ENCODE peak calls at places on chromosomes 4 and X, in five cellular contexts. One of them, this sample, is unnamed.

GRCh38 chr4:1737666-1738065 is 16.3 kb downstream of the TACC3 start:
- DNase-seq in HepG2: no peak
- DNase-seq in K562: no peak
- DNase-seq in IMR-90: no peak
- DNase-seq in A549: no peak
- DNase-seq in this sample: no peak

GRCh38 chrX:65601530-65602281 is 65.7 kb upstream of the MSN start:
- DNase-seq in K562: no peak
- DNase-seq in HepG2: peak; percentile 0
- DNase-seq in IMR-90: peak; percentile 88
- DNase-seq in A549: peak; percentile 28
- DNase-seq in this sample: no peak

GRCh38 chr4:176856421-176856820 is 63.7 kb upstream of the VEGFC start:
- DNase-seq in K562: no peak
- DNase-seq in IMR-90: no peak
- DNase-seq in HepG2: no peak
- DNase-seq in A549: no peak
- DNase-seq in this sample: no peak

GRCh38 chr4:89572224-89572858 is 264.6 kb downstream of the SNCA start:
- DNase-seq in A549: no peak
- DNase-seq in K562: no peak
- DNase-seq in IMR-90: no peak
- DNase-seq in HepG2: no peak
- DNase-seq in this sample: no peak

GRCh38 chr4:6008092-6008551 is 10.1 kb downstream of the C4orf50 start:
- DNase-seq in A549: peak; percentile 45
- DNase-seq in IMR-90: no peak
- DNase-seq in K562: peak; percentile 25
- DNase-seq in HepG2: no peak
- DNase-seq in this sample: peak; percentile 67

GRCh38 chrX:135010921-135011320 is 11.4 kb downstream of the RTL8B start:
- DNase-seq in HepG2: no peak
- DNase-seq in K562: no peak
- DNase-seq in A549: no peak
- DNase-seq in IMR-90: no peak
- DNase-seq in this sample: no peak

GRCh38 chrX:46574941-46575381 is 1.4 kb downstream of the CHST7 start:
- DNase-seq in HepG2: no peak
- DNase-seq in IMR-90: no peak
- DNase-seq in A549: no peak
- DNase-seq in K562: no peak
- DNase-seq in this sample: no peak

GRCh38 chr4:122873146-122873545 is 46.5 kb downstream of the FGF2 start:
- DNase-seq in K562: no peak
- DNase-seq in A549: peak; percentile 16
- DNase-seq in HepG2: no peak
- DNase-seq in IMR-90: no peak
- DNase-seq in this sample: no peak

GRCh38 chr4:123848615-123849014 is 452.0 kb downstream of the SPRY1 start:
- DNase-seq in A549: no peak
- DNase-seq in HepG2: no peak
- DNase-seq in IMR-90: no peak
- DNase-seq in K562: no peak
- DNase-seq in this sample: no peak

GRCh38 chr4:17186916-17187315 is 288.5 kb upstream of the LDB2 start:
- DNase-seq in A549: no peak
- DNase-seq in K562: no peak
- DNase-seq in IMR-90: no peak
- DNase-seq in HepG2: no peak
- DNase-seq in this sample: no peak

GRCh38 chr4:176357359-176358082 is 37.8 kb downstream of the SPCS3 start:
- DNase-seq in HepG2: no peak
- DNase-seq in IMR-90: peak; percentile 39
- DNase-seq in K562: no peak
- DNase-seq in A549: no peak
- DNase-seq in this sample: no peak

GRCh38 chr4:5912614-5913019 is 19.7 kb upstream of the CRMP1 start:
- DNase-seq in K562: no peak
- DNase-seq in A549: no peak
- DNase-seq in IMR-90: no peak
- DNase-seq in HepG2: no peak
- DNase-seq in this sample: no peak

GRCh38 chrX:10582215-10582733 is 38.1 kb downstream of the MID1 start:
- DNase-seq in HepG2: no peak
- DNase-seq in IMR-90: peak; percentile 61
- DNase-seq in A549: peak; percentile 83
- DNase-seq in K562: peak; percentile 48
- DNase-seq in this sample: no peak

GRCh38 chr4:23945521-23946017 is 55.7 kb upstream of the PPARGC1A start:
- DNase-seq in K562: no peak
- DNase-seq in A549: no peak
- DNase-seq in HepG2: peak; percentile 10
- DNase-seq in IMR-90: peak; percentile 86
- DNase-seq in this sample: no peak

GRCh38 chr4:88012652-88013051 is 5.2 kb downstream of the PKD2 start:
- DNase-seq in HepG2: no peak
- DNase-seq in K562: no peak
- DNase-seq in IMR-90: no peak
- DNase-seq in A549: no peak
- DNase-seq in this sample: no peak

GRCh38 chr4:85701881-85702321 is 227.0 kb downstream of the ARHGAP24 start:
- DNase-seq in A549: no peak
- DNase-seq in IMR-90: no peak
- DNase-seq in K562: no peak
- DNase-seq in HepG2: no peak
- DNase-seq in this sample: no peak

GRCh38 chr4:3701271-3702083 is 64.7 kb upstream of the ADRA2C start:
- DNase-seq in HepG2: no peak
- DNase-seq in A549: no peak
- DNase-seq in IMR-90: no peak
- DNase-seq in K562: no peak
- DNase-seq in this sample: no peak

GRCh38 chrX:10556405-10556804 is 64.0 kb downstream of the MID1 start:
- DNase-seq in A549: no peak
- DNase-seq in HepG2: no peak
- DNase-seq in IMR-90: no peak
- DNase-seq in K562: no peak
- DNase-seq in this sample: no peak

GRCh38 chrX:17020828-17021821 is 74.7 kb downstream of the REPS2 start:
- DNase-seq in A549: no peak
- DNase-seq in K562: no peak
- DNase-seq in HepG2: no peak
- DNase-seq in IMR-90: no peak
- DNase-seq in this sample: no peak

GRCh38 chrX:6071755-6072154 is 156.9 kb downstream of the NLGN4X start:
- DNase-seq in HepG2: no peak
- DNase-seq in IMR-90: no peak
- DNase-seq in K562: no peak
- DNase-seq in A549: no peak
- DNase-seq in this sample: no peak

GRCh38 chr4:73814679-73815078 is 21.8 kb upstream of the CXCL6 start:
- DNase-seq in IMR-90: no peak
- DNase-seq in HepG2: no peak
- DNase-seq in A549: no peak
- DNase-seq in K562: no peak
- DNase-seq in this sample: no peak

GRCh38 chr4:6948134-6948460 is 38.5 kb downstream of the TBC1D14 start:
- DNase-seq in IMR-90: no peak
- DNase-seq in HepG2: no peak
- DNase-seq in A549: no peak
- DNase-seq in K562: no peak
- DNase-seq in this sample: no peak

GRCh38 chr4:165621983-165622382 is 243.2 kb downstream of the CPE start:
- DNase-seq in IMR-90: no peak
- DNase-seq in K562: peak; percentile 2
- DNase-seq in HepG2: no peak
- DNase-seq in A549: no peak
- DNase-seq in this sample: no peak

GRCh38 chr4:104352211-104352610 is 142.5 kb downstream of the CXXC4 start:
- DNase-seq in A549: peak; percentile 5
- DNase-seq in IMR-90: no peak
- DNase-seq in K562: no peak
- DNase-seq in HepG2: peak; percentile 4
- DNase-seq in this sample: no peak

GRCh38 chr4:62622084-62622483 is 1422.0 kb downstream of the ADGRL3 start:
- DNase-seq in K562: no peak
- DNase-seq in A549: no peak
- DNase-seq in IMR-90: no peak
- DNase-seq in HepG2: no peak
- DNase-seq in this sample: no peak

GRCh38 chrX:15664487-15665444 is at the start of gene CLTRN:
- DNase-seq in HepG2: no peak
- DNase-seq in IMR-90: no peak
- DNase-seq in K562: no peak
- DNase-seq in A549: peak; percentile 24
- DNase-seq in this sample: no peak

GRCh38 chrX:3184176-3184930 is 143.1 kb downstream of the ARSF start:
- DNase-seq in IMR-90: peak; percentile 94
- DNase-seq in K562: no peak
- DNase-seq in A549: no peak
- DNase-seq in HepG2: peak; percentile 73
- DNase-seq in this sample: no peak

GRCh38 chr4:72352746-72353145 is 216.3 kb downstream of the ADAMTS3 start:
- DNase-seq in IMR-90: no peak
- DNase-seq in K562: no peak
- DNase-seq in HepG2: no peak
- DNase-seq in A549: no peak
- DNase-seq in this sample: no peak

GRCh38 chr4:140151700-140152014 is 2.3 kb downstream of the MAML3 start:
- DNase-seq in HepG2: peak; percentile 23
- DNase-seq in K562: peak; percentile 80
- DNase-seq in A549: peak; percentile 94
- DNase-seq in IMR-90: peak; percentile 85
- DNase-seq in this sample: no peak

GRCh38 chrX:17633546-17633945 is 103.7 kb upstream of the SCML1 start:
- DNase-seq in HepG2: no peak
- DNase-seq in A549: no peak
- DNase-seq in K562: no peak
- DNase-seq in IMR-90: no peak
- DNase-seq in this sample: no peak

GRCh38 chr4:2798399-2799301 is 5.8 kb downstream of the SH3BP2 start:
- DNase-seq in A549: no peak
- DNase-seq in HepG2: no peak
- DNase-seq in IMR-90: no peak
- DNase-seq in K562: no peak
- DNase-seq in this sample: no peak

GRCh38 chrX:445727-446126 is 59.0 kb upstream of the PPP2R3B start:
- DNase-seq in HepG2: no peak
- DNase-seq in K562: no peak
- DNase-seq in IMR-90: no peak
- DNase-seq in A549: no peak
- DNase-seq in this sample: no peak

DNA sequence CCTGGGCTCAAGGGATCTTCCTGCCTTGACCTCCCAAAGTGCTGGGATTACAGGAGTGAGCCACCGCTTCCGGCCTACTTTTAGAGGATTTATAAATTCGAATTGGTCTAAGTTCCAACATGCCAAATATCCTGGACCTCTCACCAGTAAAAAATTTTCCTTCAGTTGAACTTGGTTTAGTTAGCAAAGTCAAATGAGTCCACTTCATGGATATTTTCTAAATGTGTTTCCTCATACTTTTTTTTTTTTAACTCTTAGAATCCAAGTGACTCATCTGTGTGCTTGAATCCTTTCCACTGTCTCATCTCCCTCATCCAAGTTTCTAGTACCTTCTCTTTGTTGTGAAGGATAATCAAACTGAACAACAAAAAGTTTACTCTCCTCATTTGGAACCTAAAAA is 49.7 kb downstream of the RBM47 start:
- DNase-seq in A549: peak; percentile 52
- DNase-seq in HepG2: no peak
- DNase-seq in K562: no peak
- DNase-seq in IMR-90: peak; percentile 91
- DNase-seq in this sample: no peak
- TF ChIP-seq MAFK in A549: no peak
- TF ChIP-seq MAFK in HepG2: no peak
- TF ChIP-seq MAFK in K562: no peak
- TF ChIP-seq MAFK in IMR-90: no peak
- TF ChIP-seq MAFK in this sample: no peak

GRCh38 chr4:185638093-185638492 is 102.8 kb upstream of the PDLIM3 start:
- DNase-seq in IMR-90: no peak
- DNase-seq in HepG2: no peak
- DNase-seq in A549: no peak
- DNase-seq in K562: no peak
- DNase-seq in this sample: no peak
- H3K4me3 ChIP-seq in IMR-90: no peak overlapping the region
- H3K4me3 ChIP-seq in HepG2: no peak overlapping the region
- H3K4me3 ChIP-seq in A549: no peak overlapping the region
- H3K4me3 ChIP-seq in K562: no peak overlapping the region
- H3K4me3 ChIP-seq in this sample: peak overlapping the region; percentile 16

DNA sequence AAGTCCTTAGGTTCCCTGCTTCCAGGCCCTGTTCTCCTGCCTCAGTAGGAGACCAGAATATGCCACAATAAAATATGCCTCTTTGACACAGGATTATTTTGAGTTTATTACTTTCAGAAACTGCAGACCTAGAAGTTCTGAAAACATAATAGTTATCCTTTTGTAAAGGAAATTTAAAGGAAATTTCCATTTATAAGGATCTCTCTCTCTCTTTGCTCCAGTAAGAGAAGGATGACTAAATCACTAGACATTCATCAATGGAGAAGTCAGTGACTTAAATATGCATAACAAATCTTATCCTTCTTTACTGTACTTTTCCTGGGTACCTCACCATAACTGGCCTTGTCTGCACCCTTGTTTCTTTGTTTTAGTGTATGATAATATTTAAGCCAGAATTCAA is 28.2 kb upstream of the OPHN1 start:
- DNase-seq in K562: no peak
- DNase-seq in IMR-90: peak; percentile 22
- DNase-seq in HepG2: no peak
- DNase-seq in A549: no peak
- DNase-seq in this sample: no peak
- TF ChIP-seq MAFK in K562: no peak
- TF ChIP-seq MAFK in IMR-90: no peak
- TF ChIP-seq MAFK in HepG2: no peak
- TF ChIP-seq MAFK in A549: no peak
- TF ChIP-seq MAFK in this sample: no peak

DNA sequence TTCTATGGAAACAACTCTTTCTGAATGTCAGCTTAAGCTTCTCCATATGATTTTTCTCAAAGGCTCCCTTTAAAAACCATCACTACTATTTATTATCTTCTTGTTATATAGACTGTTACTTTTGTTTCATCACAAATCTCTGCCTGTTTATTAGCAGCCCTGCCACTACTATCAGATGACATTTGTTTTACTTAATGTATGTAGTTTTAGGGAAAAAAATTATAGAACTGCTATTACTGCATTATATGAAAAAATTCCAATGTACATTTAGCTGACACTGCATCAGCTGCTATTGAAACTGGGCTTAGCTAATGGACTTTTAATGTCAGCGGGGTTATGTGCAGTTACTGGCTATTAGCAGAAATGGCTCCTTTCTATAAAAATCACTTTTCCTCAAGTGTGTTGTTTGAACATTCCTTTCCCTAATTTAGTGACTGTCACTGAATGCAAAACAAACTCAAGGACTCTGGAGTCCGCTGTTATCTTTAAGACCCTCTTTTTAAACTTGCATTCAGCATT is 10.7 kb downstream of the UNC5C start:
- DNase-seq in HepG2: no peak
- DNase-seq in A549: no peak
- DNase-seq in K562: no peak
- DNase-seq in IMR-90: no peak
- DNase-seq in this sample: no peak
- H3K4me3 ChIP-seq in HepG2: no peak overlapping the region
- H3K4me3 ChIP-seq in A549: no peak overlapping the region
- H3K4me3 ChIP-seq in K562: no peak overlapping the region
- H3K4me3 ChIP-seq in IMR-90: no peak overlapping the region
- H3K4me3 ChIP-seq in this sample: no peak overlapping the region

GRCh38 chr4:54062392-54062791 is 2.0 kb downstream of the CHIC2 start:
- DNase-seq in K562: no peak
- DNase-seq in A549: no peak
- DNase-seq in IMR-90: no peak
- DNase-seq in HepG2: no peak
- DNase-seq in this sample: no peak
- TF ChIP-seq MAFK in K562: no peak
- TF ChIP-seq MAFK in A549: no peak
- TF ChIP-seq MAFK in IMR-90: no peak
- TF ChIP-seq MAFK in HepG2: no peak
- TF ChIP-seq MAFK in this sample: no peak